ENCODE peak calls at places on chromosomes 5 and 9, in five cellular contexts. One of them, this sample, is unnamed.

GRCh38 chr9:119257592-119257991 is 111.6 kb downstream of the BRINP1 start:
- DNase-seq in PC-3: no peak
- DNase-seq in HCT116: no peak
- DNase-seq in mesenchymal stem cell: no peak
- DNase-seq in MM.1S: no peak
- DNase-seq in this sample: no peak

GRCh38 chr9:2291980-2292704 is 277.0 kb downstream of the SMARCA2 start:
- DNase-seq in MM.1S: no peak
- DNase-seq in PC-3: peak
- DNase-seq in HCT116: no peak
- DNase-seq in mesenchymal stem cell: no peak
- DNase-seq in this sample: peak

GRCh38 chr5:122156724-122157325 is 27.5 kb downstream of the ZNF474 start:
- DNase-seq in MM.1S: peak
- DNase-seq in mesenchymal stem cell: peak
- DNase-seq in HCT116: peak
- DNase-seq in PC-3: peak
- DNase-seq in this sample: peak

GRCh38 chr5:141771031-141771430 is 89.0 kb upstream of the ARAP3 start:
- DNase-seq in HCT116: no peak
- DNase-seq in MM.1S: no peak
- DNase-seq in mesenchymal stem cell: peak
- DNase-seq in PC-3: no peak
- DNase-seq in this sample: peak

GRCh38 chr9:121643473-121643872 is 8.0 kb upstream of the DAB2IP start:
- DNase-seq in mesenchymal stem cell: no peak
- DNase-seq in PC-3: no peak
- DNase-seq in MM.1S: no peak
- DNase-seq in HCT116: no peak
- DNase-seq in this sample: no peak

GRCh38 chr5:181221105-181221791 is 1.8 kb upstream of the TRIM41 start:
- DNase-seq in MM.1S: peak
- DNase-seq in PC-3: no peak
- DNase-seq in mesenchymal stem cell: no peak
- DNase-seq in HCT116: no peak
- DNase-seq in this sample: no peak

GRCh38 chr9:129769582-129770107 is 16.8 kb upstream of the PTGES start:
- DNase-seq in MM.1S: no peak
- DNase-seq in PC-3: no peak
- DNase-seq in mesenchymal stem cell: no peak
- DNase-seq in HCT116: no peak
- DNase-seq in this sample: no peak

GRCh38 chr5:129820-130219 is 37.9 kb downstream of the PLEKHG4B start:
- DNase-seq in mesenchymal stem cell: peak
- DNase-seq in PC-3: no peak
- DNase-seq in MM.1S: no peak
- DNase-seq in HCT116: no peak
- DNase-seq in this sample: peak

GRCh38 chr5:179906294-179906794 is 1.4 kb downstream of the TBC1D9B start:
- DNase-seq in HCT116: no peak
- DNase-seq in MM.1S: no peak
- DNase-seq in PC-3: no peak
- DNase-seq in mesenchymal stem cell: no peak
- DNase-seq in this sample: no peak

GRCh38 chr5:52778784-52779183 is 8.9 kb upstream of the ITGA1 start:
- DNase-seq in mesenchymal stem cell: no peak
- DNase-seq in HCT116: no peak
- DNase-seq in PC-3: no peak
- DNase-seq in MM.1S: no peak
- DNase-seq in this sample: no peak

GRCh38 chr9:78365979-78366697 is 69.2 kb downstream of the PSAT1 start:
- DNase-seq in MM.1S: peak
- DNase-seq in PC-3: peak
- DNase-seq in mesenchymal stem cell: peak
- DNase-seq in HCT116: no peak
- DNase-seq in this sample: peak

GRCh38 chr9:14906654-14907359 is 3.4 kb downstream of the FREM1 start:
- DNase-seq in mesenchymal stem cell: no peak
- DNase-seq in MM.1S: no peak
- DNase-seq in PC-3: no peak
- DNase-seq in HCT116: no peak
- DNase-seq in this sample: no peak

GRCh38 chr5:87127956-87128687 is 139.6 kb upstream of the RASA1 start:
- DNase-seq in HCT116: no peak
- DNase-seq in PC-3: peak
- DNase-seq in MM.1S: no peak
- DNase-seq in mesenchymal stem cell: no peak
- DNase-seq in this sample: peak

DNA sequence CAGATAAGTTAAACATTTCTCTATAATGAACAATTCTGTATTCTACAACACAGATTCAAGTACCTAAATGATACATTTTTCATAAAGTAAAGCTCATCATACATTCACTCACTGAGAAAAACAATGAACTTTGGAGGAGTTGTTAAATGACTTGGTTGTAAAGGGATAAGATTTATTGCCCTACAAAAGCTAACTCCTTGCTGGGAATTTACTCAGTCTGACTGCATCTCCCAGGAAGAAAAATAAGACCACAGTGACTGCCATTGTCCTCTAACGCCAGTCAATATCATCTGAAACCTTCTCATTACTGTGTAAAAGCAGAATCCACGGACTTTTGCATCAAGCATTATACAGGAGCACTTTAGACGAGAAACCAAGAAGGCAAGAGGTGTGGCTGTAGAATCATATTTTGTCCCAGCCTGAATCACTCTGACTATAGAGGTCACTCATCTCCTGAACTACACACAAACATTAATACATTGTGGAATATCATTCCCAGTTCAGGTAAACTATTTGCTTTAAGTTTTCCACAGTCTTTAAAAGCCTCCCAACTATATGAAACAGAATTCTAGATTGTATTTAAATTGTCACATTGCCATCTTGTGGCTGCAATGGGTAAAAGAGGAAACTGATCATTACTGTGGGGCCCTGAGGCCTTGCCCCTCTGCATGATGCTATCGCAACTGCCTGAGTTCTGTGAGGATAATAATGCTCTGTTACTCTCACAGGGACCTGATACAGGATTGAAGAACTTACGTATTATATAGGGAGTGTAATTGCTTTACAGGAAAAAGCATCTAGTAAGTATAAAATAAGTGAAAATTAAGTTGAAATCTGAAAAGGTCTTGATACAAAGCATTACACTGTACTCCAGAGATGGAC is 142.9 kb downstream of the SLCO4C1 start:
- DNase-seq in HCT116: peak
- DNase-seq in mesenchymal stem cell: peak
- DNase-seq in PC-3: peak
- DNase-seq in MM.1S: peak
- DNase-seq in this sample: peak
- H2AFZ ChIP-seq in HCT116: peak
- H2AFZ ChIP-seq in mesenchymal stem cell: no peak
- H2AFZ ChIP-seq in PC-3: no peak
- H2AFZ ChIP-seq in MM.1S: no peak
- H2AFZ ChIP-seq in this sample: no peak

GRCh38 chr5:132501629-132501956 is 11.0 kb upstream of the IRF1 start:
- DNase-seq in HCT116: no peak
- DNase-seq in mesenchymal stem cell: no peak
- DNase-seq in MM.1S: no peak
- DNase-seq in PC-3: no peak
- DNase-seq in this sample: no peak
- H2AFZ ChIP-seq in HCT116: no peak
- H2AFZ ChIP-seq in mesenchymal stem cell: no peak
- H2AFZ ChIP-seq in MM.1S: peak
- H2AFZ ChIP-seq in PC-3: no peak
- H2AFZ ChIP-seq in this sample: no peak

GRCh38 chr5:124923131-124923530 is 176.7 kb upstream of the ZNF608 start:
- DNase-seq in HCT116: no peak
- DNase-seq in PC-3: no peak
- DNase-seq in mesenchymal stem cell: peak
- DNase-seq in MM.1S: no peak
- DNase-seq in this sample: peak
- H2AFZ ChIP-seq in HCT116: no peak
- H2AFZ ChIP-seq in PC-3: no peak
- H2AFZ ChIP-seq in mesenchymal stem cell: no peak
- H2AFZ ChIP-seq in MM.1S: peak
- H2AFZ ChIP-seq in this sample: no peak

GRCh38 chr5:112417931-112418358 is 1.1 kb downstream of the EPB41L4A start:
- DNase-seq in PC-3: peak
- DNase-seq in mesenchymal stem cell: peak
- DNase-seq in MM.1S: peak
- DNase-seq in HCT116: no peak
- DNase-seq in this sample: peak
- H2AFZ ChIP-seq in PC-3: peak
- H2AFZ ChIP-seq in mesenchymal stem cell: no peak
- H2AFZ ChIP-seq in MM.1S: peak
- H2AFZ ChIP-seq in HCT116: no peak
- H2AFZ ChIP-seq in this sample: peak

DNA sequence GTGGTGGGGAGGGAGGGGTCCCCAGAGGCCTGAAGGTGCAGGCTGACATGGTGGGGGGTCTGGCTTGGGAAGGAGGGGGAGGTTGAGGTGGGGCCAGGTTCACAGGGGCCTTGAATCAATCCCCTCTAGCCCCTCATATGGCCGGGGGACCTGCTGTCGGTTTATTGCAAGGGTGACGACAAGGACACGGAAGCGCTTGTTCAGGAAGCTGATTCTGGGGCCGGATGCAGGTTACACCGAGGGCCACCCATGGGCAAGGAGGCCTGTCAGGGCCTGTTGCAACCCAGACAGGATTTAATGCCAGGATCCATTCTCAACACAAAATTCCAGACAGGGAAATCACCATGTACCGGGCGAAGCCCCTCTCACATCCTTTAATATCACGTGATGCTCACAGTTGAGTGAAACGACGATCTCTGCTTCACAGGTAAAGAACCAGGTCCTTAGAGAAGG is 41.6 kb upstream of the SYNPO start:
- DNase-seq in PC-3: no peak
- DNase-seq in MM.1S: no peak
- DNase-seq in mesenchymal stem cell: no peak
- DNase-seq in HCT116: no peak
- DNase-seq in this sample: no peak
- H2AFZ ChIP-seq in PC-3: no peak
- H2AFZ ChIP-seq in MM.1S: no peak
- H2AFZ ChIP-seq in mesenchymal stem cell: no peak
- H2AFZ ChIP-seq in HCT116: no peak
- H2AFZ ChIP-seq in this sample: no peak